ENCODE peak calls at places on chromosomes 16 and 17, in five cellular contexts. I is SK-N-SH, Y is transverse colon, K is breast epithelium, B is mammary epithelial cell. J is an unnamed sample.

GRCh38 chr16:49663081-49664057 is 192.5 kb downstream of the ZNF423 start:
- DNase-seq in I (peak; percentile 63), Y (peak; percentile 30), K (no peak), B (no peak), J (peak; percentile 83)

GRCh38 chr17:34566873-34567272 is 12.5 kb upstream of the TMEM132E start:
- DNase-seq in I (no peak), Y (no peak), K (no peak), B (no peak), J (no peak)

GRCh38 chr17:63760771-63761539 is 12.4 kb downstream of the CCDC47 start:
- DNase-seq in I (no peak), Y (no peak), K (no peak), B (peak; percentile 68), J (no peak)

GRCh38 chr16:16021988-16022682 is 72.7 kb downstream of the ABCC1 start:
- DNase-seq in I (peak; percentile 82), Y (peak; percentile 93), K (peak; percentile 94), B (peak; percentile 93), J (peak; percentile 97)

GRCh38 chr16:48326937-48327336 is 58.3 kb downstream of the SIAH1 start:
- DNase-seq in I (no peak), Y (no peak), K (no peak), B (no peak), J (no peak)

GRCh38 chr16:85619089-85619850 is 6.1 kb downstream of the GSE1 start:
- DNase-seq in I (no peak), Y (no peak), K (no peak), B (no peak), J (no peak)

GRCh38 chr16:64882385-64882784 is 239.5 kb downstream of the CDH11 start:
- DNase-seq in I (no peak), Y (no peak), K (no peak), B (no peak), J (no peak)

GRCh38 chr17:38341035-38341721 is 2.6 kb downstream of the GPR179 start:
- DNase-seq in I (peak; percentile 84), Y (peak; percentile 43), K (no peak), B (no peak), J (no peak)

GRCh38 chr17:29238133-29238850 is 8.4 kb upstream of the CRYBA1 start:
- DNase-seq in I (no peak), Y (no peak), K (no peak), B (peak; percentile 12), J (peak; percentile 65)

GRCh38 chr17:40854175-40854814 is 12.7 kb downstream of the KRT12 start:
- DNase-seq in I (no peak), Y (no peak), K (no peak), B (peak; percentile 84), J (peak; percentile 66)

GRCh38 chr17:54891176-54891821 is 9.4 kb upstream of the TOM1L1 start:
- DNase-seq in I (peak; percentile 76), Y (no peak), K (no peak), B (peak; percentile 64), J (peak; percentile 89)

GRCh38 chr17:4938670-4939553 is 934 bp downstream of the SLC25A11 start:
- DNase-seq in I (no peak), Y (no peak), K (no peak), B (no peak), J (peak; percentile 84)

GRCh38 chr16:15811778-15812750 is 44.8 kb downstream of the MYH11 start:
- DNase-seq in I (no peak), Y (no peak), K (no peak), B (peak; percentile 86), J (peak; percentile 95)

GRCh38 chr17:1203111-1203966 is 23.6 kb upstream of the ABR start:
- DNase-seq in I (peak; percentile 100), Y (peak; percentile 61), K (no peak), B (peak; percentile 53), J (peak; percentile 97)

GRCh38 chr17:81734405-81735055 is 22.4 kb downstream of the SLC25A10 start:
- DNase-seq in I (no peak), Y (peak; percentile 88), K (no peak), B (no peak), J (peak; percentile 62)

GRCh38 chr16:66248096-66248495 is 118.4 kb upstream of the CDH5 start:
- DNase-seq in I (no peak), Y (peak; percentile 37), K (peak; percentile 46), B (no peak), J (peak; percentile 78)

GRCh38 chr16:29745853-29746345 is at the start of gene C16orf54:
- DNase-seq in I (no peak), Y (peak; percentile 87), K (no peak), B (no peak), J (no peak)

GRCh38 chr17:44555056-44555455 is 2.2 kb upstream of the FZD2 start:
- DNase-seq in I (no peak), Y (no peak), K (no peak), B (no peak), J (no peak)
- H3K27ac ChIP-seq in I (peak overlapping the region; percentile 31), Y (no peak overlapping the region), K (no peak overlapping the region), B (no peak overlapping the region), J (no peak overlapping the region)

DNA sequence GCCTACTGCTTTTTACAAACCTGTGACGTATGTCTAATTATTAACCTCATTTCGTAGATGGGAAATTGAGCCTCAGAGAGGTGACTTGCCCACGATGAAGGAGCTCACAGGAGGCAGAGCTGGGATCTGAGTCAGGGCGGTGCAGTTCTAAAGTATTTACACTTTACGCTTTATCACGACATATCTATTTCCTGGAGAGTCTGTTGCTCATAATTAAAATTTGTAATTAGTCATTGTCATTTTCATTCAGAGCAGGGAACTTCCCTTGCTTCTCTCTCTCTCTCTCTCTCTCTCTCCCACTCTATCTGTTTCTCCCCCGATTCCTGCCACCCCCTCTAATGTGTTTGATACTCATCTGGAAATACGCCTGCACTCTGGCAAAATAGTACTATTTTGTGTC is 5.9 kb downstream of the SLC5A11 start:
- DNase-seq in I (no peak), Y (no peak), K (no peak), B (peak; percentile 46), J (no peak)
- H3K4me3 ChIP-seq in I (no peak overlapping the region), Y (no peak overlapping the region), K (no peak overlapping the region), B (no peak overlapping the region), J (no peak overlapping the region)

GRCh38 chr16:589658-590159 is at the start of gene RAB40C:
- DNase-seq in I (peak; percentile 99), Y (peak; percentile 99), K (peak; percentile 100), B (peak; percentile 95), J (peak; percentile 100)
- TF ChIP-seq CTCF in I (no peak), Y (no peak), K (peak; percentile 21), B (no peak), J (no peak)

GRCh38 chr17:9258115-9259020 is 237.1 kb downstream of the NTN1 start:
- DNase-seq in I (no peak), Y (no peak), K (no peak), B (no peak), J (no peak)
- H3K27ac ChIP-seq in I (no peak overlapping the region), Y (no peak overlapping the region), K (peak overlapping the region; percentile 50), B (no peak overlapping the region), J (no peak overlapping the region)

GRCh38 chr17:57085448-57086068 is 512 bp downstream of the AKAP1 start:
- DNase-seq in I (peak; percentile 89), Y (peak; percentile 88), K (no peak), B (peak; percentile 31), J (peak; percentile 91)
- H3K4me3 ChIP-seq in I (peak overlapping the region; percentile 97), Y (peak overlapping the region; percentile 65), K (peak overlapping the region; percentile 81), B (peak overlapping the region; percentile 96), J (peak overlapping the region; percentile 83)

DNA sequence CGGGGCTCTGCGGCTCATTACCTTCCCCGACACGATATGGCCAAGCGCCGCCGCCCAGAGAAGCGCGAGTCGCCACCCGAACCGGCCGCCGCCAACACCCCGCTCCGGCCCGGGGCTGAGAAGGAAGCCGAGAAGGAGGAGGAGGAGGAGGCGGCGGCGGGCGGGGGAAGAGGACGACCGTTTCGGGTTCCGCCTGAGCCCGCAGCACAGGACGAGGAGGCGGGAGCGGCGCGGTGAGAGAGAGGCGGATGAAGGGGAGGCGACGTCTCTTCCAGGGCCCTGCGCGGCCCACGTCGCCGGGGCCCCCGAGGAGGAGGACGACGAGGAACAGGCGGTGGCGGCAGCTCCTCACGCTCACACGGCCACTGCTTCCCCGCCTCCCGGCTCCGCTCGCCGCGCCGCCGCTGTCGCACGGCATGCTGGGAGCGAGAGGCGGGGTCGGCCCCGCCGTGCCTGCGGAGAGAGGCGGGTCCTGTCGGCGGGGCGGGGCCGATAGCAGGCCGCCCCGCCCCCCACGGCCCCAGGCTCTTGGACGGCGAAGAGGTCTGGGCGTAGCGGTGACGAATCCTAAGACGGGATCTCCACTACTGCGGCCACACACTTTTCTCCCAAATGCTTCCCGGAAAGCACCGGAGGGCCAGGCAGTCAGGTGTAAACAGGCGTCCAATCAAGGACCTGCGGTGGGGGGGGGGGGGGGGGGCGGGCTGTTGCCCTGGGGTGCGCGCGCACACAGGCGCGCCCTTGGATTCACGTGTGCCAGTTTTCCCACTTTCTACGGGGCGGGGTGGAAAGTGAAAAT is 97.3 kb upstream of the METTL9 start:
- DNase-seq in I (peak; percentile 96), Y (peak; percentile 94), K (peak; percentile 95), B (peak; percentile 99), J (peak; percentile 99)
- TF ChIP-seq CTCF in I (no peak), Y (no peak), K (no peak), B (no peak), J (no peak)

GRCh38 chr17:46832945-46833839 is 14.7 kb upstream of the WNT3 start:
- DNase-seq in I (no peak), Y (no peak), K (no peak), B (no peak), J (peak; percentile 98)
- H3K27ac ChIP-seq in I (no peak overlapping the region), Y (no peak overlapping the region), K (no peak overlapping the region), B (no peak overlapping the region), J (peak overlapping the region; percentile 68)

DNA sequence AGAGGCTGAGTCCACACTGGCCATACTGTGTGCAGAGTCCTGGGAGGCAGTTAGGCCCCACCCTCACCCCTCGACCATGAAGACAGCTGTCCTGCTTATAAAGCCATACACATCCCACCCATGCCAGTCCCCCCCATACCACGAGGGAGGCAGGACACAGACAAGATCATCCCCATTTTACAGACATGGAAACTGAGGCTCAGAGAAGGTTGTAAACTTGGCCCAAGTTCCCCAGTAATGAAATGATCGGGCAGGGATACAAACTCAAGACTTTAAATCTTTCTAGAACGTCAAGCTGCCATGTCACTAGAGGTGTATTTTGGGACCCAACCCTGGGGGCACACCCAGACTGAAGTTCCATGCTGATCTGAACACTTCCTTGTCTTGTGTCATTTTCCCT is 16.5 kb downstream of the HID1 start:
- DNase-seq in I (no peak), Y (no peak), K (no peak), B (no peak), J (no peak)
- H3K4me3 ChIP-seq in I (no peak overlapping the region), Y (no peak overlapping the region), K (no peak overlapping the region), B (no peak overlapping the region), J (no peak overlapping the region)

J was measured in osteoblast.